ENCODE peak calls at places on chromosomes 1 and 21, in five cellular contexts. U is AG08395, T is ecto neural progenitor cell, W is activated gamma-delta T cell treated with Interleukin-2 at 50 U/mL for 16 hours, P is GM13976. F is an unnamed sample.

GRCh38 chr21:36063375-36064084 is 3.2 kb upstream of the SETD4 start:
- DNase-seq in U (no peak), T (no peak), W (no peak), P (no peak), F (no peak)

GRCh38 chr1:38586993-38587646 is 272.5 kb downstream of the RRAGC start:
- DNase-seq in U (peak), T (peak), W (peak), P (peak), F (peak)

GRCh38 chr21:18384771-18385170 is 18.8 kb downstream of the TMPRSS15 start:
- DNase-seq in U (peak), T (no peak), W (no peak), P (no peak), F (no peak)

GRCh38 chr1:54370287-54371003 is 35.7 kb downstream of the SSBP3 start:
- DNase-seq in U (no peak), T (no peak), W (no peak), P (no peak), F (no peak)

GRCh38 chr1:31198150-31198549 is 41.5 kb downstream of the NKAIN1 start:
- DNase-seq in U (no peak), T (no peak), W (no peak), P (no peak), F (no peak)

GRCh38 chr1:24929091-24929875 is 793 bp downstream of the RUNX3 start:
- DNase-seq in U (peak), T (peak), W (peak), P (no peak), F (peak)

GRCh38 chr1:204128964-204129896 is 22.6 kb downstream of the ETNK2 start:
- DNase-seq in U (peak), T (peak), W (peak), P (peak), F (peak)

GRCh38 chr1:7541629-7542028 is 229.5 kb upstream of the VAMP3 start:
- DNase-seq in U (no peak), T (no peak), W (no peak), P (no peak), F (no peak)

GRCh38 chr1:159985456-159985855 is 31.4 kb upstream of the SLAMF9 start:
- DNase-seq in U (no peak), T (no peak), W (no peak), P (no peak), F (no peak)

GRCh38 chr1:6686294-6686693 is 15.3 kb downstream of the DNAJC11 start:
- DNase-seq in U (peak), T (no peak), W (no peak), P (no peak), F (peak)

GRCh38 chr1:45266151-45266801 is 59.9 kb upstream of the ZSWIM5 start:
- DNase-seq in U (no peak), T (no peak), W (no peak), P (no peak), F (peak)

GRCh38 chr1:168135982-168136708 is 585 bp downstream of the GPR161 start:
- DNase-seq in U (peak), T (peak), W (no peak), P (peak), F (peak)

GRCh38 chr1:104991702-104992101 is 1242.0 kb downstream of the AMY1C start:
- DNase-seq in U (no peak), T (no peak), W (no peak), P (no peak), F (no peak)

GRCh38 chr1:109791495-109792040 is 27.8 kb upstream of the EPS8L3 start:
- DNase-seq in U (no peak), T (no peak), W (no peak), P (no peak), F (no peak)

GRCh38 chr21:27571706-27572105 is 604.8 kb upstream of the ADAMTS5 start:
- DNase-seq in U (peak), T (no peak), W (no peak), P (no peak), F (no peak)

GRCh38 chr21:37206531-37206930 is 60.6 kb downstream of the VPS26C start:
- DNase-seq in U (no peak), T (no peak), W (no peak), P (no peak), F (no peak)

GRCh38 chr1:50265790-50266314 is 157.1 kb downstream of the ELAVL4 start:
- DNase-seq in U (peak), T (no peak), W (no peak), P (no peak), F (peak)

GRCh38 chr1:168386949-168387586 is 106.4 kb downstream of the TBX19 start:
- DNase-seq in U (no peak), T (peak), W (peak), P (peak), F (peak)

GRCh38 chr1:182050481-182051438 is 10.8 kb downstream of the ZNF648 start:
- DNase-seq in U (no peak), T (no peak), W (no peak), P (no peak), F (no peak)

GRCh38 chr1:24861821-24862727 is 68.0 kb downstream of the RUNX3 start:
- DNase-seq in U (no peak), T (no peak), W (no peak), P (no peak), F (peak)

GRCh38 chr1:164675342-164675904 is 116.4 kb downstream of the PBX1 start:
- DNase-seq in U (no peak), T (no peak), W (no peak), P (no peak), F (peak)

GRCh38 chr1:56797079-56797685 is 22.0 kb downstream of the FYB2 start:
- DNase-seq in U (no peak), T (no peak), W (no peak), P (no peak), F (no peak)